ENCODE peak calls at places on chromosomes 6 and 20, in six cellular contexts. D, B, K, X, Z and I are unnamed samples.

GRCh38 chr6:110271732-110272022 is 86.5 kb downstream of the METTL24 start:
- DNase-seq in D (no peak), B (no peak), K (no peak), X (no peak), Z (no peak), I (no peak)

GRCh38 chr20:20593447-20594170 is 118.8 kb downstream of the RALGAPA2 start:
- DNase-seq in D (peak; percentile 42), B (peak; percentile 73), K (peak; percentile 98), X (peak; percentile 17), Z (no peak), I (peak; percentile 99)

GRCh38 chr6:103893082-103893481 is 966.6 kb downstream of the HACE1 start:
- DNase-seq in D (no peak), B (no peak), K (peak; percentile 23), X (no peak), Z (no peak), I (peak; percentile 17)

GRCh38 chr6:133041020-133041419 is 200.1 kb upstream of the EYA4 start:
- DNase-seq in D (no peak), B (no peak), K (no peak), X (no peak), Z (no peak), I (no peak)

GRCh38 chr6:56065408-56065807 is 182.0 kb downstream of the COL21A1 start:
- DNase-seq in D (no peak), B (no peak), K (no peak), X (no peak), Z (no peak), I (no peak)

GRCh38 chr20:62616728-62617621 is 25.3 kb upstream of the SLCO4A1 start:
- DNase-seq in D (peak; percentile 88), B (peak; percentile 85), K (no peak), X (peak; percentile 79), Z (peak; percentile 53), I (no peak)

GRCh38 chr6:137878810-137879285 is 11.8 kb downstream of the TNFAIP3 start:
- DNase-seq in D (peak; percentile 76), B (no peak), K (no peak), X (no peak), Z (no peak), I (no peak)

GRCh38 chr6:112934433-112935327 is 587.5 kb downstream of the RFPL4B start:
- DNase-seq in D (no peak), B (no peak), K (no peak), X (no peak), Z (no peak), I (no peak)

GRCh38 chr6:166434336-166434735 is 51.6 kb upstream of the MPC1 start:
- DNase-seq in D (no peak), B (no peak), K (no peak), X (no peak), Z (no peak), I (no peak)

GRCh38 chr20:41177636-41178035 is 40.3 kb downstream of the PLCG1 start:
- DNase-seq in D (no peak), B (no peak), K (no peak), X (no peak), Z (no peak), I (no peak)

GRCh38 chr6:73857341-73857890 is 161.4 kb downstream of the CD109 start:
- DNase-seq in D (no peak), B (no peak), K (no peak), X (no peak), Z (no peak), I (no peak)

GRCh38 chr20:4476903-4477302 is 244.8 kb upstream of the PRND start:
- DNase-seq in D (no peak), B (no peak), K (peak; percentile 6), X (no peak), Z (no peak), I (no peak)

GRCh38 chr6:157822221-157823000 is 635 bp upstream of the SNX9 start:
- DNase-seq in D (peak; percentile 33), B (no peak), K (no peak), X (no peak), Z (peak; percentile 11), I (no peak)

GRCh38 chr6:142716097-142716496 is 228.9 kb downstream of the HIVEP2 start:
- DNase-seq in D (no peak), B (no peak), K (no peak), X (no peak), Z (no peak), I (no peak)

GRCh38 chr6:37607949-37608348 is 89.7 kb downstream of the MDGA1 start:
- DNase-seq in D (no peak), B (peak; percentile 12), K (no peak), X (no peak), Z (no peak), I (peak; percentile 25)